ENCODE peak calls at places on chromosomes 1 and 21, in ten cellular contexts. A is CD8-positive, alpha-beta T cell; I is dorsolateral prefrontal cortex; X is CD8-positive, alpha-beta memory T cell; J is IMR-90; B is SK-N-SH; P is AG04450; O is MM.1S; U is H9; L is substantia nigra. R is an unnamed sample.

GRCh38 chr1:182332256-182332655 is 59.3 kb downstream of the GLUL start:
- DNase-seq in A (no peak), I (no peak), X (no peak), J (no peak), B (no peak), P (no peak), O (no peak), U (no peak), L (no peak), R (no peak)

GRCh38 chr1:68819190-68819829 is 322.4 kb upstream of the DEPDC1 start:
- DNase-seq in A (no peak), I (no peak), X (no peak), J (peak), B (peak), P (no peak), O (peak), U (peak), L (no peak), R (no peak)

GRCh38 chr1:204837440-204838084 is 33.1 kb upstream of the NFASC start:
- DNase-seq in A (no peak), I (no peak), X (no peak), J (peak), B (no peak), P (peak), O (peak), U (peak), L (peak), R (no peak)

GRCh38 chr1:200526709-200527612 is 93.6 kb downstream of the KIF14 start:
- DNase-seq in A (no peak), I (no peak), X (no peak), J (peak), B (no peak), P (no peak), O (no peak), U (no peak), L (no peak), R (no peak)

GRCh38 chr1:196960854-196961253 is 16.5 kb upstream of the CFHR5 start:
- DNase-seq in A (no peak), I (no peak), X (no peak), J (no peak), B (no peak), P (no peak), O (no peak), U (no peak), L (no peak), R (no peak)

GRCh38 chr21:15706686-15707085 is 23.1 kb upstream of the USP25 start:
- DNase-seq in A (no peak), I (no peak), X (no peak), J (peak), B (no peak), P (peak), O (no peak), U (no peak), L (no peak), R (no peak)

GRCh38 chr1:16204634-16205332 is 7.7 kb downstream of the ARHGEF19 start:
- DNase-seq in A (peak), I (no peak), X (peak), J (no peak), B (peak), P (no peak), O (no peak), U (peak), L (no peak), R (no peak)

GRCh38 chr1:8025061-8025670 is 943 bp downstream of the ERRFI1 start:
- DNase-seq in A (peak), I (no peak), X (no peak), J (no peak), B (no peak), P (no peak), O (no peak), U (no peak), L (peak), R (no peak)

GRCh38 chr21:44550807-44551206 is 498 bp downstream of the KRTAP10-2 start:
- DNase-seq in A (no peak), I (no peak), X (no peak), J (no peak), B (no peak), P (no peak), O (no peak), U (peak), L (no peak), R (no peak)

GRCh38 chr1:19630720-19631119 is 13.4 kb upstream of the NBL1 start:
- DNase-seq in A (no peak), I (no peak), X (no peak), J (no peak), B (no peak), P (no peak), O (no peak), U (no peak), L (no peak), R (no peak)

GRCh38 chr1:11746092-11746491 is 10.2 kb downstream of the AGTRAP start:
- DNase-seq in A (no peak), I (no peak), X (no peak), J (peak), B (no peak), P (no peak), O (no peak), U (no peak), L (no peak), R (no peak)

GRCh38 chr1:83516369-83516768 is 482.6 kb downstream of the TTLL7 start:
- DNase-seq in A (no peak), I (no peak), X (no peak), J (no peak), B (peak), P (no peak), O (no peak), U (no peak), L (no peak), R (no peak)

GRCh38 chr1:229225331-229225782 is 45.6 kb upstream of the RAB4A start:
- DNase-seq in A (no peak), I (no peak), X (no peak), J (no peak), B (no peak), P (no peak), O (no peak), U (no peak), L (no peak), R (no peak)

GRCh38 chr1:7533006-7533405 is 238.1 kb upstream of the VAMP3 start:
- DNase-seq in A (no peak), I (no peak), X (peak), J (no peak), B (no peak), P (no peak), O (no peak), U (no peak), L (no peak), R (no peak)

GRCh38 chr1:44536357-44536756 is 131.3 kb downstream of the RNF220 start:
- DNase-seq in A (no peak), I (no peak), X (no peak), J (no peak), B (no peak), P (no peak), O (no peak), U (no peak), L (no peak), R (no peak)

GRCh38 chr1:63261736-63262142 is 60.6 kb upstream of the FOXD3 start:
- DNase-seq in A (no peak), I (no peak), X (no peak), J (no peak), B (no peak), P (no peak), O (no peak), U (no peak), L (no peak), R (no peak)

GRCh38 chr1:50473513-50473912 is 50.3 kb upstream of the DMRTA2 start:
- DNase-seq in A (no peak), I (no peak), X (no peak), J (no peak), B (no peak), P (no peak), O (no peak), U (no peak), L (no peak), R (no peak)

DNA sequence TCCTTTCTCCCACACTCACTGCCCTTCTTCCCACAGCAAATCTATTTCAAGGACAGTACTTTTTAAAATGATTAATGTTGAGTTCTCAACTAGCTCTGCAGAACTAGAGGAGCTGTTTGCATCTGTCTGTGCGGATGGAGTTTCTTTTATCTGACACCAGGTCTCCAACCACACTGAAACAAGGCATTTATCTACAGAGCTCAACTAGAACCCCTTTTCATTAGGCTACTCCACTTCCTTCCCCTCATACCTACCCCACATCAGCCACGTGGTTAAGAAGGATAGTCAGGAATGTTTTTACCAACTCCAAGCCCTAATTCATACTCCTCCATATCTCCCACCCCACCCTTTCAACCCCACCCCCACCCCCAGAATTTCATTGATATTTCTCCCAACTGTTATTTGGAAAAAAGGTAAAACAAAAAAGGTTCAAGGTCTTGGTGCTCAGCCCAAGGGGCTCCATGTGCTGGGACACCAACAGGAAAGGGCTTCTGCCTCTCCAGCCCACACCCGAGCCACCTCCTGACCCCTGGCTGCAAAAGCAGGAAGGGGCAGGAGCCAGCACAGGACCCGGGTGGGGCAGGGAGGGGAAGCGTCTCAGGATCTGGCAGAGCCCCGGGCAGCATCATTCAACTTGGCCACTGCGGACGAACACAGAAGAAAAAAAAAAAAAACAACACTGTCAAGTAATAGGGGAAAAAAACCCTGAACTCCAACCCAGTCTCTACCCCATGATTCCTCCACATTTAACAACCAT is 7.0 kb downstream of the ENSA start:
- DNase-seq in A (no peak), I (no peak), X (no peak), J (no peak), B (no peak), P (no peak), O (no peak), U (peak), L (no peak), R (no peak)
- H3K27ac ChIP-seq in A (no peak), I (peak), X (no peak), J (no peak), B (peak), P (no peak), O (peak), U (no peak), L (no peak), R (no peak)

GRCh38 chr1:59138402-59138801 is 158.5 kb upstream of the FGGY start:
- DNase-seq in A (no peak), I (no peak), X (no peak), J (no peak), B (no peak), P (no peak), O (no peak), U (no peak), L (no peak), R (no peak)
- H3K27ac ChIP-seq in A (no peak), I (peak), X (no peak), J (no peak), B (no peak), P (no peak), O (no peak), U (no peak), L (no peak), R (no peak)

DNA sequence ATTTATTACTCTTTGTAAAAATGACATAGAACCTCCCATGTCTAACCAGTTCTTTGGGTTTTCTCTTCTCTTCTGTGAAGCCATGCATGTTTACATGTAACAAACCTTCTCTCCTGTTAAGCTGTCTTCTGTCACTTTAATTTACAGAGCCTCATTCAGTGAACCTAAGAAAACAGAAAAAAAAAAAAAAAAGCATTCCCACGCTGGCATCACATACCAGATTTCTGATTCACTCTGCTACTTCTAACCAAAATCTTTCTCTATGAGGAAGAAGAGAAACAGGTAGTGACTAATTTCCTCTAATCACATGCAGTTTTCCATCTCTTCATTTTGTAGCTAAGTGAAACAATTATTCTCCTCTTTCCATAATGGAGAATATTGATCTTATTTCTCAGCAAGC is 141.4 kb upstream of the CXADR start:
- DNase-seq in A (no peak), I (no peak), X (no peak), J (peak), B (no peak), P (peak), O (no peak), U (no peak), L (no peak), R (no peak)
- H3K27ac ChIP-seq in A (no peak), I (no peak), X (no peak), J (no peak), B (peak), P (no peak), O (no peak), U (no peak), L (no peak), R (no peak)

GRCh38 chr1:88239205-88239604 is 444.9 kb upstream of the PKN2 start:
- DNase-seq in A (no peak), I (no peak), X (no peak), J (no peak), B (no peak), P (no peak), O (no peak), U (no peak), L (no peak), R (no peak)

GRCh38 chr1:88237026-88237425 is 447.0 kb upstream of the PKN2 start:
- DNase-seq in A (no peak), I (no peak), X (no peak), J (peak), B (no peak), P (no peak), O (no peak), U (no peak), L (no peak), R (no peak)
- H3K27ac ChIP-seq in A (no peak), I (peak), X (no peak), J (no peak), B (peak), P (no peak), O (no peak), U (no peak), L (no peak), R (no peak)

GRCh38 chr1:9413877-9414213 is 121.2 kb downstream of the SPSB1 start:
- DNase-seq in A (no peak), I (no peak), X (no peak), J (peak), B (no peak), P (no peak), O (no peak), U (no peak), L (no peak), R (no peak)
- H3K27ac ChIP-seq in A (no peak), I (no peak), X (no peak), J (peak), B (peak), P (peak), O (peak), U (no peak), L (no peak), R (no peak)

GRCh38 chr1:39754026-39754569 is 15.4 kb downstream of the PPIE start:
- DNase-seq in A (no peak), I (no peak), X (no peak), J (peak), B (no peak), P (no peak), O (no peak), U (peak), L (no peak), R (no peak)

GRCh38 chr1:39753132-39754025 is 14.7 kb downstream of the PPIE start:
- DNase-seq in A (no peak), I (no peak), X (no peak), J (no peak), B (no peak), P (no peak), O (no peak), U (peak), L (no peak), R (no peak)

GRCh38 chr1:39755965-39756659 is 15.0 kb downstream of the OXCT2 start:
- DNase-seq in A (no peak), I (no peak), X (no peak), J (no peak), B (no peak), P (no peak), O (no peak), U (no peak), L (no peak), R (no peak)

GRCh38 chr1:39752703-39753102 is 14.0 kb downstream of the PPIE start:
- DNase-seq in A (no peak), I (no peak), X (no peak), J (no peak), B (no peak), P (no peak), O (no peak), U (peak), L (no peak), R (no peak)

GRCh38 chr1:39754906-39755504 is 16.1 kb downstream of the OXCT2 start:
- DNase-seq in A (no peak), I (no peak), X (no peak), J (no peak), B (no peak), P (no peak), O (no peak), U (peak), L (no peak), R (peak)
- H3K27ac ChIP-seq in A (no peak), I (peak), X (no peak), J (no peak), B (no peak), P (no peak), O (no peak), U (no peak), L (no peak), R (no peak)

GRCh38 chr1:230977781-230978490 is 725 bp downstream of the TTC13 start:
- DNase-seq in A (peak), I (peak), X (peak), J (peak), B (no peak), P (no peak), O (peak), U (peak), L (no peak), R (no peak)
- H3K27ac ChIP-seq in A (peak), I (peak), X (peak), J (peak), B (no peak), P (no peak), O (peak), U (no peak), L (no peak), R (peak)

GRCh38 chr1:77978969-77979838 is at the start of gene FUBP1:
- DNase-seq in A (peak), I (peak), X (peak), J (peak), B (peak), P (peak), O (peak), U (peak), L (peak), R (peak)
- H3K27ac ChIP-seq in A (peak), I (peak), X (peak), J (peak), B (peak), P (peak), O (peak), U (peak), L (peak), R (peak)

DNA sequence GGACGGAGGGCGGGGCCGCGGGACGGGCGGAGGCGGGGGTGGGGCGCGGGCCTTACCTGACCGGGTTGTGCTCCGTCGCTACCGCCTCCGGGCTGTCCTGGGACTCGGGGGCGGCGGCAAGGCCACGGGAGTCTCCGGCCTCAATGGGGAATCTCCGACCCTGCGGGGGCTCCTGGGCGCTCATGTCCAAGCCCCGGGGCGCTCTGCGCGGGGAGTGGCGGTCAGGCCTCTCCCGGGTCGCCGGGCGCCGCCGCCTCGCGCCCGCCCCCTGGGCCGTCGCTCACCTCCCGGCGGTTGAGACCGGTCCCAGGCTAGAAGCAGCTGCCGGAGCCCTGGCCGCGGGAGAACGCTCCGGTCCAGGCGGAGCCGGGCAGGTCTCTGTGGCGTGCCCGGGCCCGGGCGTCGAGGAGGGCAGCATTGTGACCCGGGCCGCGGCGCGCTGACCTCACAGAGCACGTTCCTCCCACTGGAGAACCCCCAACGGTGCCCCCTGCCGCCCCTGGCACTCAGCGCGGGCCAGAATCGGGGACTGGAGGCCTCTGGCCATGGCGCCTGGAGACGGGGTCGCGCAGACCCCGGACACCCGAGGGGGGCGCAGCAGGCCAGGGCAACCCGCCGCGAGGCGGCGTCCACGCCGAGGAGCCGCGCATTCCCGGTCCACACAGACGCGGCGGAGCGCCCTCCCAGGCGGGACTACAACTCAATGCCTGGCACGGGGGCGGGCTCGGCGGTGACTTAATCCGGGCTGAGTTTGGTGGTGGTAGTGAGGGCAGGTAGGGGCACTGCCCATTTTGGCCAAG is 411 bp downstream of the FAM229A start:
- DNase-seq in A (no peak), I (peak), X (no peak), J (no peak), B (peak), P (no peak), O (no peak), U (peak), L (peak), R (peak)
- H3K27ac ChIP-seq in A (no peak), I (peak), X (no peak), J (no peak), B (no peak), P (no peak), O (no peak), U (no peak), L (peak), R (peak)

DNA sequence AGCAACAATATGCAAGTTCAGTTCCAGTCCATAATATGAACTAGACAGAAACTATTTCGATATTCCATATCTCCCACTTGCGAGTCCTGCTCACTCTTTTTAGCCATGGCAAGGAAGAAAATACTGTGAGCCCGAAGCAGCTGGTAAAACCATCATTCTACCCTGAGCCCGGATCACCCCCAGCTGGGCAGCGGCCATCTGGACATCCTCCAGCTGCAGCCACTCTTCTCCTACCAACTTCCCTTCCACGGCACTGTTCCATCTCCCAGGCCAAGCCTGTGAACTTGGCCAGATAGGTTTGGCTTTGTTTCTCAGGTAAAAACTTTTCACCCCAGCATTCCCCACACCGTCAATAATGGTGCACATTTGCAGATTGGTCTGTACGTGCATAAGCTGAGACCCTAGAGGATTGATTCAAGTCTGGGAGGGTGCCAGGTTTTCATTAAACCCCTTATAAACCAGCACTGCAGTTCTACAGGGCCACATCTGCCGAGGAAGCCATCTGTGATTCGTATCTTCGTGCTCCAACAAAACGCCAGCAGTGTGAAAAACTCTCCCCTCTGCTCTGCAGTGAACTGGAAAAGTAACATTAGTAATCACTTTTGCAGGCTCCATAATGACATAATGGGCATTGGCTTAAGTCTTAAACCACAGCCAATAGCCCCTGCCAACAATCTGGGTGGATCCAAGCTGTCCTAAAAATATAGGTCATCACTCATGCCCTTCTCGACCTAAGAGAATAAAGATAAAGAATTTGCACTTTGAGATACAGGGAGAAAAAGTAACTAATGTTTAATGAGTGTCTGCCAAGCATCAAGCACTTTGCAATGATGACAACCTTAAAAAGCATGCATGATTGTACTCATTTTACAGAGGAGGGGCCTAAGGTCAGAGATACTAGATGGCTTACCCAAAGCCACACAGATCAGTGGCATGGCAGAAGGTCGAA is 205.1 kb downstream of the PLPP3 start:
- DNase-seq in A (no peak), I (no peak), X (no peak), J (peak), B (peak), P (no peak), O (no peak), U (no peak), L (no peak), R (no peak)
- H3K27ac ChIP-seq in A (no peak), I (no peak), X (no peak), J (peak), B (peak), P (peak), O (no peak), U (no peak), L (no peak), R (no peak)

R was measured in caudate nucleus.